ENCODE peak calls at places on chromosome X, in ten cellular contexts. R is effector CD8-positive, alpha-beta T cell; Z is stimulated activated CD4-positive, alpha-beta T cell treated with anti-CD3 and anti-CD28 coated beads, Interleukin-4, amount 100 ng/mL, for 24 hours; Q is activated naive CD4-positive, alpha-beta T cell treated with anti-CD3 and anti-CD28 coated beads, Interleukin-2, amount 50 U/mL, for 72 hours; T is activated T-helper 9 cell treated with anti-CD3 and anti-CD28 coated beads, Interleukin-2, amount 50 U/mL, for 16 hours; G is DMS79 treated with DMSO at 0.1 percent for 48 hours; V is upper lobe of right lung; A is HS-5; I is GM12865; J is activated T-cell treated with anti-CD3 and anti-CD28 coated beads, Interleukin-2, amount 50 U/mL, for 72 hours. W is an unnamed sample.

GRCh38 chrX:47191331-47191730 is 2.3 kb upstream of the UBA1 start:
- DNase-seq in A (no peak), Z (peak), V (no peak), G (peak), J (peak), Q (no peak), R (peak), T (peak), I (peak), W (peak)

GRCh38 chrX:13345037-13345436 is 25.2 kb upstream of the ATXN3L start:
- DNase-seq in J (no peak), Z (no peak), I (peak), V (no peak), A (no peak), G (no peak), Q (no peak), T (no peak), R (no peak), W (no peak)

GRCh38 chrX:131783555-131784338 is 239.4 kb upstream of the STK26 start:
- DNase-seq in R (no peak), J (peak), T (peak), I (peak), V (no peak), Q (no peak), A (no peak), Z (no peak), G (no peak), W (peak)

GRCh38 chrX:724256-724655 is 93.7 kb downstream of the SHOX start:
- DNase-seq in G (no peak), I (no peak), R (no peak), Z (no peak), J (no peak), V (no peak), A (no peak), Q (no peak), T (no peak), W (no peak)

GRCh38 chrX:96182366-96182765 is 502.3 kb upstream of the DIAPH2 start:
- DNase-seq in R (no peak), Q (no peak), I (peak), A (no peak), V (no peak), J (no peak), G (no peak), T (no peak), Z (no peak), W (peak)

GRCh38 chrX:140123446-140123845 is 158.1 kb upstream of the CXorf66 start:
- DNase-seq in J (no peak), T (no peak), G (no peak), Q (no peak), R (no peak), Z (no peak), A (no peak), I (no peak), V (no peak), W (no peak)

GRCh38 chrX:45515262-45516215 is 314.9 kb upstream of the DIPK2B start:
- DNase-seq in R (no peak), Z (peak), Q (no peak), G (no peak), I (peak), T (peak), J (peak), V (peak), A (peak), W (peak)

GRCh38 chrX:133307637-133308485 is 89.7 kb upstream of the TFDP3 start:
- DNase-seq in T (no peak), A (no peak), Z (no peak), G (no peak), Q (no peak), I (no peak), R (no peak), V (no peak), J (no peak), W (no peak)

GRCh38 chrX:22110729-22111494 is 78.8 kb downstream of the PHEX start:
- DNase-seq in G (no peak), R (no peak), Q (no peak), T (no peak), I (no peak), J (no peak), V (no peak), A (no peak), Z (no peak), W (no peak)

GRCh38 chrX:146907391-146908240 is 93.1 kb upstream of the CXorf51A start:
- DNase-seq in V (no peak), Z (no peak), J (no peak), I (no peak), G (no peak), T (no peak), R (no peak), Q (no peak), A (no peak), W (no peak)

GRCh38 chrX:100994352-100995281 is 25.1 kb downstream of the ARL13A start:
- DNase-seq in A (peak), Z (no peak), T (no peak), V (no peak), G (no peak), Q (no peak), R (no peak), J (peak), I (peak), W (no peak)

GRCh38 chrX:7316280-7316679 is 168.3 kb upstream of the PUDP start:
- DNase-seq in Z (no peak), A (no peak), J (no peak), R (no peak), V (no peak), I (no peak), Q (no peak), G (no peak), T (no peak), W (no peak)

GRCh38 chrX:39896951-39897740 is 200.6 kb downstream of the BCOR start:
- DNase-seq in V (no peak), A (no peak), T (no peak), G (no peak), R (no peak), Z (no peak), I (no peak), J (no peak), Q (no peak), W (no peak)

GRCh38 chrX:39633293-39633692 is 464.5 kb downstream of the BCOR start:
- DNase-seq in Q (no peak), Z (no peak), G (no peak), T (no peak), R (no peak), A (no peak), I (no peak), J (no peak), V (no peak), W (no peak)

GRCh38 chrX:39813631-39814246 is 284.0 kb downstream of the BCOR start:
- DNase-seq in V (no peak), R (no peak), T (no peak), Q (no peak), Z (no peak), G (no peak), A (no peak), I (no peak), J (no peak), W (no peak)

GRCh38 chrX:43481601-43482000 is 174.5 kb upstream of the MAOA start:
- DNase-seq in A (no peak), V (no peak), R (no peak), Q (no peak), T (no peak), J (no peak), Z (no peak), I (no peak), G (no peak), W (no peak)

GRCh38 chrX:125622899-125623298 is 303.2 kb downstream of the TEX13C start:
- DNase-seq in J (no peak), Q (no peak), V (no peak), T (no peak), R (no peak), Z (no peak), G (no peak), I (no peak), A (no peak), W (no peak)

GRCh38 chrX:40471965-40472648 is 108.7 kb upstream of the ATP6AP2 start:
- DNase-seq in R (no peak), I (peak), V (peak), J (peak), G (peak), A (no peak), T (no peak), Q (no peak), Z (peak), W (peak)

GRCh38 chrX:152138388-152138784 is at the start of gene MAGEA10:
- DNase-seq in A (no peak), G (no peak), T (no peak), R (no peak), Q (no peak), V (no peak), I (no peak), J (no peak), Z (no peak), W (no peak)

GRCh38 chrX:102739642-102740041 is 19.1 kb downstream of the GPRASP3 start:
- DNase-seq in T (no peak), J (no peak), A (no peak), I (no peak), Z (no peak), G (no peak), R (no peak), V (no peak), Q (no peak), W (no peak)

W was measured in Karpas-422.